ENCODE peak calls at places on chromosomes 2 and 18, in five cellular contexts. C is RWPE1; D is NCI-H345; R is activated T-cell treated with anti-CD3 and anti-CD28 coated beads, Interleukin-2, amount 50 U/mL, for 4 hours; B is activated T-helper 1 cell treated with anti-CD3 and anti-CD28 coated beads, Interleukin-12 subunit alpha, Interleukin-12 subunit beta, Interleukin-2, Interleukin-4 antibody, amounts not matched to agents 30 ng/mL and 10 ng/mL and 1 ng/mL, durations not matched to agents 14 hours and 24 hours and 36 hours. A is an unnamed sample.

GRCh38 chr2:241671457-241672240 is 15.0 kb downstream of the DTYMK start:
- DNase-seq in R (no peak), D (no peak), B (no peak), C (no peak), A (no peak)

GRCh38 chr2:170291474-170291873 is 113.5 kb downstream of the MYO3B start:
- DNase-seq in B (no peak), D (no peak), C (no peak), R (no peak), A (no peak)

GRCh38 chr18:36693931-36694661 is 134.7 kb downstream of the TPGS2 start:
- DNase-seq in C (no peak), R (no peak), B (no peak), D (peak), A (no peak)

GRCh38 chr18:75607701-75608100 is 180.2 kb upstream of the SMIM21 start:
- DNase-seq in B (no peak), R (no peak), C (no peak), D (no peak), A (no peak)

GRCh38 chr2:109470121-109470921 is 143.4 kb downstream of the SEPTIN10 start:
- DNase-seq in R (no peak), C (peak), D (no peak), B (no peak), A (no peak)

GRCh38 chr2:226725096-226725495 is 74.5 kb downstream of the IRS1 start:
- DNase-seq in D (no peak), R (no peak), B (no peak), C (no peak), A (no peak)

GRCh38 chr2:8584174-8585066 is 97.4 kb upstream of the ID2 start:
- DNase-seq in C (no peak), R (no peak), B (no peak), D (no peak), A (no peak)

GRCh38 chr2:169137924-169138323 is 68.6 kb downstream of the DHRS9 start:
- DNase-seq in C (no peak), D (peak), R (no peak), B (no peak), A (no peak)

GRCh38 chr2:152471013-152471412 is 136.0 kb downstream of the FMNL2 start:
- DNase-seq in B (no peak), R (no peak), C (no peak), D (no peak), A (no peak)

GRCh38 chr2:183207110-183207509 is 82.9 kb downstream of the NUP35 start:
- DNase-seq in R (no peak), B (no peak), C (no peak), D (no peak), A (no peak)

GRCh38 chr18:3910507-3910906 is 460.5 kb downstream of the TGIF1 start:
- DNase-seq in R (no peak), B (no peak), C (no peak), D (no peak), A (peak)

GRCh38 chr2:214587442-214587841 is 176.6 kb downstream of the VWC2L start:
- DNase-seq in D (no peak), C (no peak), B (no peak), R (no peak), A (no peak)

GRCh38 chr2:237440819-237441281 is 26.9 kb upstream of the COL6A3 start:
- DNase-seq in C (no peak), R (no peak), B (peak), D (no peak), A (no peak)

GRCh38 chr2:102166189-102166845 is 20.5 kb upstream of the IL1RL2 start:
- DNase-seq in B (no peak), D (peak), C (peak), R (no peak), A (peak)

GRCh38 chr2:134396493-134396892 is 142.6 kb downstream of the MGAT5 start:
- DNase-seq in B (no peak), D (no peak), C (no peak), R (no peak), A (peak)

GRCh38 chr2:145759228-145759940 is 1239.5 kb upstream of the ZEB2 start:
- DNase-seq in R (no peak), C (no peak), D (no peak), B (no peak), A (no peak)

GRCh38 chr2:69152847-69153246 is 139.9 kb downstream of the ANTXR1 start:
- DNase-seq in R (no peak), D (no peak), C (no peak), B (no peak), A (no peak)

GRCh38 chr2:68716948-68717661 is 17.5 kb upstream of the ARHGAP25 start:
- DNase-seq in C (no peak), B (peak), R (no peak), D (no peak), A (no peak)